ENCODE peak calls at places on chromosomes 4 and X, in seven cellular contexts. W is choroid plexus epithelial cell; Z is GM19239; D is stimulated activated CD8-positive, alpha-beta memory T cell treated with anti-CD3 and anti-CD28 coated beads, Interleukin-15, amount 100 ng/mL, for 24 hours; S is suprapubic skin; T is NCI-H460; I is AG09309. Q is an unnamed sample.

GRCh38 chr4:113160548-113160947 is 111.1 kb downstream of the ANK2 start:
- DNase-seq in W (no peak), Z (no peak), D (no peak), S (no peak), T (no peak), I (no peak), Q (no peak)

GRCh38 chr4:189143255-189143654 is 797.4 kb upstream of the FRG1 start:
- DNase-seq in W (no peak), Z (no peak), D (no peak), S (no peak), T (peak), I (peak), Q (peak)

GRCh38 chr4:158750379-158750778 is 18.4 kb upstream of the FNIP2 start:
- DNase-seq in W (peak), Z (no peak), D (no peak), S (no peak), T (no peak), I (peak), Q (no peak)

GRCh38 chr4:164081371-164081770 is 586.9 kb downstream of the TMA16 start:
- DNase-seq in W (no peak), Z (no peak), D (no peak), S (no peak), T (no peak), I (no peak), Q (no peak)

GRCh38 chrX:78595901-78596502 is 63.1 kb downstream of the RTL3 start:
- DNase-seq in W (peak), Z (no peak), D (no peak), S (no peak), T (no peak), I (no peak), Q (no peak)

GRCh38 chr4:108142870-108143269 is 25.9 kb downstream of the LEF1 start:
- DNase-seq in W (no peak), Z (no peak), D (no peak), S (no peak), T (no peak), I (no peak), Q (no peak)

GRCh38 chr4:118033148-118034060 is 882 bp upstream of the NDST3 start:
- DNase-seq in W (peak), Z (no peak), D (no peak), S (no peak), T (peak), I (no peak), Q (peak)

GRCh38 chr4:52982246-52982950 is 120.3 kb downstream of the RASL11B start:
- DNase-seq in W (peak), Z (no peak), D (no peak), S (no peak), T (peak), I (no peak), Q (peak)

GRCh38 chr4:55819634-55820033 is at the start of gene EXOC1L:
- DNase-seq in W (peak), Z (no peak), D (no peak), S (no peak), T (no peak), I (no peak), Q (no peak)

GRCh38 chr4:140096483-140096861 is 57.5 kb downstream of the MAML3 start:
- DNase-seq in W (no peak), Z (no peak), D (no peak), S (no peak), T (peak), I (no peak), Q (no peak)

GRCh38 chr4:1072830-1073446 is 40.4 kb downstream of the RNF212 start:
- DNase-seq in W (peak), Z (peak), D (no peak), S (peak), T (peak), I (peak), Q (peak)